ENCODE peak calls at places on chromosomes 13 and 19, in eight cellular contexts. D is foreskin fibroblast; X is PC-3; B is fibroblast of villous mesenchyme; V is ascending aorta; W is lower lobe of right lung; R is cardiac fibroblast; C is CD8-positive, alpha-beta memory T cell. A is an unnamed sample.

GRCh38 chr19:33263325-33264023 is 37.8 kb upstream of the SLC7A10 start:
- DNase-seq in D (no peak), X (no peak), B (no peak), V (no peak), W (no peak), R (no peak), C (no peak), A (no peak)

GRCh38 chr13:48126944-48127814 is 32.3 kb upstream of the MED4 start:
- DNase-seq in D (peak), X (peak), B (peak), V (peak), W (no peak), R (peak), C (peak), A (peak)

GRCh38 chr19:37227996-37228395 is 10.0 kb downstream of the ZNF383 start:
- DNase-seq in D (no peak), X (peak), B (no peak), V (no peak), W (no peak), R (no peak), C (peak), A (no peak)

GRCh38 chr19:42270346-42271044 is 1.4 kb downstream of the CIC start:
- DNase-seq in D (peak), X (peak), B (peak), V (peak), W (peak), R (peak), C (peak), A (peak)

GRCh38 chr19:1856345-1856697 is 7.1 kb downstream of the KLF16 start:
- DNase-seq in D (no peak), X (no peak), B (no peak), V (no peak), W (no peak), R (no peak), C (no peak), A (no peak)

GRCh38 chr13:78589206-78589605 is 14.1 kb downstream of the POU4F1 start:
- DNase-seq in D (no peak), X (peak), B (peak), V (no peak), W (no peak), R (no peak), C (no peak), A (no peak)

GRCh38 chr19:19502808-19503602 is 12.3 kb downstream of the TSSK6 start:
- DNase-seq in D (no peak), X (no peak), B (no peak), V (no peak), W (peak), R (no peak), C (no peak), A (no peak)

GRCh38 chr19:33175156-33175782 is 18.9 kb upstream of the LRP3 start:
- DNase-seq in D (no peak), X (no peak), B (no peak), V (no peak), W (no peak), R (no peak), C (no peak), A (no peak)

GRCh38 chr19:7478843-7479227 is 10.0 kb downstream of the PEX11G start:
- DNase-seq in D (no peak), X (no peak), B (no peak), V (no peak), W (no peak), R (no peak), C (no peak), A (no peak)

GRCh38 chr13:45084515-45084914 is 35.8 kb upstream of the GTF2F2 start:
- DNase-seq in D (no peak), X (peak), B (no peak), V (no peak), W (no peak), R (no peak), C (no peak), A (no peak)
- H3K4me3 ChIP-seq in D (no peak), X (no peak), B (no peak), V (no peak), W (no peak), R (no peak), C (no peak), A (no peak)

DNA sequence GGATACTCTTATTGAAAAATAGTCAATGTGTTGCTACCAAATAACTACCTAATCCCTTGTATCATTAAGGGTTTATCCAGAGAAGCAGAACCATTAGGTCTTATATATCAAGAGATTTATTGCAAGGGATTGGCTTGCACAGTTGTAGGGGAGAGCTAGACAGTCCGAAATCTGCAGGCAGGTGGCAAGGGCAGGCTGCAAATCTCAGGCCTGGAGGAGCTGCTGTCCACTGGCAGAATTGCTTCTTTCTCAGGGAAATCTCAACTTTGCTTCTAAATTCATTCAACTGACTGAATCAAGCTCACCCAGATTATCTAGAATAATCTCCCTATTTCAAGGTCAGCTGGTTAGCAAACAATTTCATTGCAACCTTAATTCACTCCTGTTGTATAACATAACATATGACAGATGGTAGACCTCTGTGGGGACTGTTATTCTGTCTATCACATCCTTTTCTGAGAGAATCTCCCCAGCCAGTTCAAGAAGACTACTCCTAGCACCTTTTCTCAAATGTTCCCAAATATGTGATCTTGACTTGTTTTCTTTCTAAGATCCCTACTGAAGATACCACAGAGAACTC is 194.2 kb downstream of the NHLRC3 start:
- DNase-seq in D (no peak), X (no peak), B (no peak), V (no peak), W (no peak), R (no peak), C (no peak), A (no peak)
- H3K4me3 ChIP-seq in D (no peak), X (no peak), B (no peak), V (no peak), W (no peak), R (no peak), C (no peak), A (no peak)

GRCh38 chr19:11749751-11750150 is 11.0 kb upstream of the ZNF823 start:
- DNase-seq in D (no peak), X (no peak), B (no peak), V (no peak), W (no peak), R (no peak), C (no peak), A (no peak)

GRCh38 chr19:11752244-11752736 is 13.5 kb upstream of the ZNF823 start:
- DNase-seq in D (no peak), X (no peak), B (no peak), V (no peak), W (no peak), R (no peak), C (no peak), A (no peak)

GRCh38 chr19:11759805-11760204 is 7.0 kb upstream of the ZNF441 start:
- DNase-seq in D (no peak), X (no peak), B (no peak), V (no peak), W (no peak), R (no peak), C (no peak), A (no peak)

GRCh38 chr19:11756965-11757364 is 9.8 kb upstream of the ZNF441 start:
- DNase-seq in D (no peak), X (no peak), B (no peak), V (no peak), W (no peak), R (no peak), C (no peak), A (no peak)

GRCh38 chr19:11754663-11755062 is 12.1 kb upstream of the ZNF441 start:
- DNase-seq in D (no peak), X (peak), B (no peak), V (no peak), W (no peak), R (no peak), C (no peak), A (no peak)
- H3K4me3 ChIP-seq in D (no peak), X (no peak), B (no peak), V (no peak), W (no peak), R (no peak), C (no peak), A (no peak)

GRCh38 chr13:41133951-41134350 is 1.3 kb upstream of the KBTBD6 start:
- DNase-seq in D (no peak), X (no peak), B (no peak), V (no peak), W (no peak), R (no peak), C (no peak), A (no peak)
- H3K4me3 ChIP-seq in D (no peak), X (peak), B (no peak), V (no peak), W (no peak), R (no peak), C (no peak), A (no peak)

GRCh38 chr13:112760440-112760839 is 70.6 kb downstream of the ATP11A start:
- DNase-seq in D (peak), X (peak), B (peak), V (no peak), W (no peak), R (peak), C (no peak), A (no peak)

GRCh38 chr13:112759053-112759452 is 69.2 kb downstream of the ATP11A start:
- DNase-seq in D (no peak), X (no peak), B (no peak), V (no peak), W (no peak), R (no peak), C (no peak), A (no peak)

GRCh38 chr13:112760931-112761330 is 71.1 kb downstream of the ATP11A start:
- DNase-seq in D (no peak), X (no peak), B (no peak), V (no peak), W (no peak), R (no peak), C (no peak), A (no peak)

GRCh38 chr13:112757759-112758086 is 67.9 kb downstream of the ATP11A start:
- DNase-seq in D (no peak), X (no peak), B (no peak), V (no peak), W (no peak), R (no peak), C (no peak), A (no peak)

DNA sequence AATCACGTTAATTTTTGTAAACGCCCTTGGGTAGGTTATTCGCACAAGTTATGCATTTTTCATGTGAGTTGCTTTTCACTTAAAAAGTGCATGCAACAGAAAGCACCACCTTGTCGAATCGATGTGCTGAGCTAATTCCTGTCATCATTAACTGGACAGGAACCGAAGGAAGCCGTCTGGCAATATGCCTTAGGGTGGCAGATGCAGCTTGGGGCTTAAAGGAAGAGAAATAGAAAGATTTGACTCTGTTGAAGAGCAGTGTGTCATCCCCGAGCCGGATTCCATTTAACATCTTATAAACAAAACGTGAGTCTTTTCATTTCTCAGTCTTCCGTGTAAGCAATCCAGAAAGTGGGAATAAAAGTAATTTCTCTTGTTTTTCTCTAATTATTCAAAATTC is 70.0 kb downstream of the ATP11A start:
- DNase-seq in D (no peak), X (no peak), B (no peak), V (no peak), W (no peak), R (no peak), C (no peak), A (no peak)
- H3K4me3 ChIP-seq in D (no peak), X (no peak), B (no peak), V (no peak), W (no peak), R (no peak), C (no peak), A (no peak)

DNA sequence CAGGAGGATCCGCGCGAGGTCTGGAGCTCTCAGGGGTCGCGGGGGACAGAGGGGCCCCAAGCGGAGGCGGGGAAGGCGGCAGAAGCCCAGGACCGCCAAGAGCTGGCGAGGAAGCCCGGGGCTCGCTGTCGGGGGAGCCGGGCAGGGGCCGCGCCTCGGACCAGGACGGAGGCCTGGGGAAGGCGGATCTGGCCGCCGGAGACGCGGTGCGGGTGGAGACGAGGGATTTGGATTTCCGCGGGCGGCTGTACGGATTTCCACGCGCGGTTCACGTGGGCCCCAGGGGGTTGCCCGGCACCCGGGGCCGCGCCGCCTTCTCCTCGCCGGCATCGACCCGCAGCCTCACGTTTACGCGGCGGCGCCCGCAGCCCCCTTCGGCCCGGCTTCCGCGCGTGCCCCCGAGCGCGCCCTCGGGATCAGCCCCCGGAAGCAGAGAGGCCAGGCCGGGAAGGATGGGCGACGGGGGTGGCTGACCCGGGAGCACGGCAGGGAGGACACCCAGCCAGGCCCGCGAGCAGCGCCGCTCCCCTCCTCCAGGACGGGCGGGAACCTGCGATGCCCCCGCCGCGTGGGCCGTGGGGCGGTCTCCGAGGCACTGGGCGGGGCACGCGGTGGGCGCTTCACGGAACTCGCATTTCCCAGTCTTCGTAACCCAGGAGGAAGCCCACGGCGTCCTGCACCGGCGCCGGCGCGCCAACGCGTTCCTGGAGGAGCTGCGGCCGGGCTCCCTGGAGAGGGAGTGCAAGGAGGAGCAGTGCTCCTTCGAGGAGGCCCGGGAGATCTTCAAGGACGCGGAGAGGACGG is 4.7 kb downstream of the F7 start:
- DNase-seq in D (no peak), X (no peak), B (no peak), V (peak), W (peak), R (no peak), C (peak), A (no peak)
- H3K4me3 ChIP-seq in D (peak), X (no peak), B (no peak), V (peak), W (peak), R (peak), C (peak), A (peak)

GRCh38 chr13:33937373-33938087 is 119.6 kb downstream of the RFC3 start:
- DNase-seq in D (no peak), X (peak), B (no peak), V (no peak), W (no peak), R (no peak), C (no peak), A (no peak)
- H3K4me3 ChIP-seq in D (no peak), X (no peak), B (no peak), V (no peak), W (no peak), R (no peak), C (no peak), A (no peak)

A was measured in coronary artery.